ENCODE peak calls at places on chromosomes 5 and 9, in five cellular contexts. One of them, this sample, is unnamed.

GRCh38 chr9:129126789-129127618 is 15.8 kb downstream of the PTPA start:
- DNase-seq in Panc1: no peak
- DNase-seq in suprapubic skin: no peak
- DNase-seq in breast epithelium: no peak
- DNase-seq in A549: no peak
- DNase-seq in this sample: no peak

GRCh38 chr5:956941-957729 is 51.5 kb upstream of the NKD2 start:
- DNase-seq in suprapubic skin: peak; percentile 78
- DNase-seq in A549: peak; percentile 66
- DNase-seq in Panc1: peak; percentile 33
- DNase-seq in breast epithelium: peak; percentile 58
- DNase-seq in this sample: no peak

GRCh38 chr5:127112347-127112864 is 39.1 kb upstream of the C5orf63 start:
- DNase-seq in A549: no peak
- DNase-seq in breast epithelium: no peak
- DNase-seq in Panc1: no peak
- DNase-seq in suprapubic skin: no peak
- DNase-seq in this sample: no peak

GRCh38 chr5:2330731-2331130 is 420.7 kb downstream of the IRX2 start:
- DNase-seq in A549: no peak
- DNase-seq in suprapubic skin: no peak
- DNase-seq in breast epithelium: no peak
- DNase-seq in Panc1: no peak
- DNase-seq in this sample: no peak

GRCh38 chr9:137783521-137783920 is 94.1 kb upstream of the CACNA1B start:
- DNase-seq in A549: no peak
- DNase-seq in Panc1: no peak
- DNase-seq in breast epithelium: no peak
- DNase-seq in suprapubic skin: no peak
- DNase-seq in this sample: no peak

GRCh38 chr5:85628153-85628552 is 989.6 kb upstream of the COX7C start:
- DNase-seq in breast epithelium: no peak
- DNase-seq in A549: no peak
- DNase-seq in Panc1: no peak
- DNase-seq in suprapubic skin: no peak
- DNase-seq in this sample: no peak

GRCh38 chr5:131541766-131542165 is 93.3 kb downstream of the RAPGEF6 start:
- DNase-seq in A549: no peak
- DNase-seq in breast epithelium: no peak
- DNase-seq in suprapubic skin: no peak
- DNase-seq in Panc1: no peak
- DNase-seq in this sample: no peak

GRCh38 chr5:127312131-127312530 is 21.5 kb downstream of the MEGF10 start:
- DNase-seq in suprapubic skin: no peak
- DNase-seq in breast epithelium: no peak
- DNase-seq in Panc1: no peak
- DNase-seq in A549: no peak
- DNase-seq in this sample: no peak

GRCh38 chr9:132150256-132150655 is 11.6 kb upstream of the NTNG2 start:
- DNase-seq in suprapubic skin: no peak
- DNase-seq in A549: no peak
- DNase-seq in Panc1: no peak
- DNase-seq in breast epithelium: no peak
- DNase-seq in this sample: no peak

GRCh38 chr9:27198175-27198574 is 89.2 kb downstream of the TEK start:
- DNase-seq in suprapubic skin: no peak
- DNase-seq in A549: no peak
- DNase-seq in Panc1: no peak
- DNase-seq in breast epithelium: no peak
- DNase-seq in this sample: no peak

GRCh38 chr5:95285406-95285761 is 490 bp upstream of the MCTP1 start:
- DNase-seq in breast epithelium: no peak
- DNase-seq in Panc1: no peak
- DNase-seq in suprapubic skin: no peak
- DNase-seq in A549: no peak
- DNase-seq in this sample: no peak

GRCh38 chr9:130824616-130825015 is 10.4 kb upstream of the ABL1 start:
- DNase-seq in breast epithelium: no peak
- DNase-seq in A549: no peak
- DNase-seq in suprapubic skin: no peak
- DNase-seq in Panc1: no peak
- DNase-seq in this sample: no peak

GRCh38 chr5:52800394-52801213 is 12.9 kb downstream of the ITGA1 start:
- DNase-seq in A549: peak; percentile 73
- DNase-seq in Panc1: peak; percentile 46
- DNase-seq in breast epithelium: peak; percentile 51
- DNase-seq in suprapubic skin: peak; percentile 83
- DNase-seq in this sample: peak; percentile 83

GRCh38 chr5:80712914-80713313 is 58.1 kb upstream of the DHFR start:
- DNase-seq in A549: no peak
- DNase-seq in suprapubic skin: no peak
- DNase-seq in Panc1: no peak
- DNase-seq in breast epithelium: no peak
- DNase-seq in this sample: no peak

GRCh38 chr9:92097997-92098482 is 17.2 kb downstream of the SPTLC1 start:
- DNase-seq in breast epithelium: peak; percentile 77
- DNase-seq in suprapubic skin: peak; percentile 85
- DNase-seq in A549: no peak
- DNase-seq in Panc1: peak; percentile 87
- DNase-seq in this sample: peak; percentile 94

GRCh38 chr5:98770158-98770910 is 3.1 kb upstream of the RGMB start:
- DNase-seq in suprapubic skin: no peak
- DNase-seq in Panc1: no peak
- DNase-seq in A549: peak; percentile 25
- DNase-seq in breast epithelium: peak; percentile 45
- DNase-seq in this sample: peak; percentile 53

GRCh38 chr5:150765019-150765788 is 6.4 kb upstream of the DCTN4 start:
- DNase-seq in breast epithelium: no peak
- DNase-seq in A549: no peak
- DNase-seq in Panc1: no peak
- DNase-seq in suprapubic skin: no peak
- DNase-seq in this sample: no peak

GRCh38 chr9:33159760-33160127 is 7.4 kb downstream of the B4GALT1 start:
- DNase-seq in suprapubic skin: no peak
- DNase-seq in Panc1: no peak
- DNase-seq in A549: peak; percentile 66
- DNase-seq in breast epithelium: peak; percentile 60
- DNase-seq in this sample: peak; percentile 54

GRCh38 chr9:1490341-1491115 is 440.4 kb downstream of the DMRT2 start:
- DNase-seq in breast epithelium: no peak
- DNase-seq in A549: no peak
- DNase-seq in suprapubic skin: no peak
- DNase-seq in Panc1: no peak
- DNase-seq in this sample: no peak

GRCh38 chr5:175829718-175830585 is 41.4 kb upstream of the CPLX2 start:
- DNase-seq in breast epithelium: no peak
- DNase-seq in suprapubic skin: no peak
- DNase-seq in Panc1: no peak
- DNase-seq in A549: no peak
- DNase-seq in this sample: no peak

GRCh38 chr5:107578051-107578635 is 92.6 kb downstream of the EFNA5 start:
- DNase-seq in A549: no peak
- DNase-seq in breast epithelium: no peak
- DNase-seq in Panc1: no peak
- DNase-seq in suprapubic skin: no peak
- DNase-seq in this sample: no peak

GRCh38 chr5:54517512-54518145 is at the start of gene SNX18:
- DNase-seq in A549: peak; percentile 90
- DNase-seq in Panc1: peak; percentile 41
- DNase-seq in breast epithelium: peak; percentile 87
- DNase-seq in suprapubic skin: peak; percentile 92
- DNase-seq in this sample: peak; percentile 90

GRCh38 chr5:54519083-54519541 is 1.6 kb downstream of the SNX18 start:
- DNase-seq in Panc1: no peak
- DNase-seq in A549: no peak
- DNase-seq in breast epithelium: no peak
- DNase-seq in suprapubic skin: no peak
- DNase-seq in this sample: no peak

GRCh38 chr5:54517174-54517511 is 416 bp upstream of the SNX18 start:
- DNase-seq in Panc1: peak; percentile 12
- DNase-seq in A549: no peak
- DNase-seq in breast epithelium: no peak
- DNase-seq in suprapubic skin: no peak
- DNase-seq in this sample: no peak

GRCh38 chr5:54520438-54520846 is 2.9 kb downstream of the SNX18 start:
- DNase-seq in A549: no peak
- DNase-seq in breast epithelium: no peak
- DNase-seq in suprapubic skin: no peak
- DNase-seq in Panc1: no peak
- DNase-seq in this sample: peak; percentile 43

DNA sequence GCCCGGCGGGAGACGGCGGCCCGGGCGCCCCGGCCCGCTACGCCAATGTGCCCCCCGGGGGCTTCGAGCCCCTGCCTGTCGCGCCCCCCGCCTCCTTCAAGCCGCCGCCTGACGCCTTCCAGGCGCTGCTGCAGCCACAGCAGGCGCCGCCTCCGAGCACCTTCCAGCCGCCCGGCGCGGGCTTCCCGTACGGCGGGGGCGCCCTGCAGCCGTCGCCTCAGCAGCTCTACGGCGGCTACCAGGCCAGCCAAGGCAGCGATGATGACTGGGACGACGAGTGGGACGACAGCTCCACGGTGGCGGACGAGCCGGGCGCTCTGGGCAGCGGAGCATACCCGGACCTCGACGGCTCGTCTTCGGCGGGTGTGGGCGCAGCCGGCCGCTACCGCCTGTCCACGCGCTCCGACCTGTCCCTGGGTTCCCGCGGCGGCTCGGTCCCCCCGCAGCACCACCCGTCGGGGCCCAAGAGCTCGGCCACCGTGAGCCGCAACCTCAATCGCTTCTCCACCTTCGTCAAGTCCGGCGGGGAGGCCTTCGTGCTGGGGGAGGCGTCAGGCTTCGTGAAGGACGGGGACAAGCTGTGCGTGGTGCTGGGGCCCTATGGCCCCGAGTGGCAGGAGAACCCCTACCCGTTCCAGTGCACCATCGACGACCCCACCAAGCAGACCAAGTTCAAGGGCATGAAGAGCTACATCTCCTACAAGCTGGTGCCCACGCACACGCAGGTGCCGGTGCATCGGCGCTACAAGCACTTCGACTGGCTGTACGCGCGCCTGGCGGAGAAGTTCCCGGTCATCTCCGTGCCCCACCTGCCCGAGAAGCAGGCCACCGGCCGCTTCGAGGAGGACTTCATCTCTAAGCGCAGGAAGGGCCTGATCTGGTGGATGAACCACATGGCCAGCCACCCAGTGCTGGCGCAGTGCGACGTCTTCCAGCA is 855 bp downstream of the SNX18 start:
- DNase-seq in Panc1: no peak
- DNase-seq in suprapubic skin: peak; percentile 85
- DNase-seq in breast epithelium: no peak
- DNase-seq in A549: peak; percentile 17
- DNase-seq in this sample: peak; percentile 45
- H3K4me1 ChIP-seq in Panc1: peaks cover 21% of the 10 kb centered on the region
- H3K4me1 ChIP-seq in suprapubic skin: peaks cover 60% of the 10 kb centered on the region
- H3K4me1 ChIP-seq in breast epithelium: peaks cover 8% of the 10 kb centered on the region
- H3K4me1 ChIP-seq in A549: peaks cover 8% of the 10 kb centered on the region
- H3K4me1 ChIP-seq in this sample: peaks cover 2% of the 10 kb centered on the region

GRCh38 chr9:121881920-121882500 is 211.1 kb downstream of the TTLL11 start:
- DNase-seq in suprapubic skin: peak; percentile 45
- DNase-seq in breast epithelium: no peak
- DNase-seq in Panc1: no peak
- DNase-seq in A549: no peak
- DNase-seq in this sample: no peak

GRCh38 chr9:121886759-121887485 is 206.2 kb downstream of the TTLL11 start:
- DNase-seq in A549: no peak
- DNase-seq in suprapubic skin: peak; percentile 29
- DNase-seq in breast epithelium: no peak
- DNase-seq in Panc1: no peak
- DNase-seq in this sample: no peak

GRCh38 chr9:121883281-121884056 is 209.6 kb downstream of the TTLL11 start:
- DNase-seq in breast epithelium: no peak
- DNase-seq in suprapubic skin: peak; percentile 60
- DNase-seq in A549: no peak
- DNase-seq in Panc1: no peak
- DNase-seq in this sample: no peak

GRCh38 chr9:121885345-121885901 is 207.7 kb downstream of the TTLL11 start:
- DNase-seq in breast epithelium: no peak
- DNase-seq in A549: no peak
- DNase-seq in Panc1: no peak
- DNase-seq in suprapubic skin: peak; percentile 34
- DNase-seq in this sample: peak; percentile 6

DNA sequence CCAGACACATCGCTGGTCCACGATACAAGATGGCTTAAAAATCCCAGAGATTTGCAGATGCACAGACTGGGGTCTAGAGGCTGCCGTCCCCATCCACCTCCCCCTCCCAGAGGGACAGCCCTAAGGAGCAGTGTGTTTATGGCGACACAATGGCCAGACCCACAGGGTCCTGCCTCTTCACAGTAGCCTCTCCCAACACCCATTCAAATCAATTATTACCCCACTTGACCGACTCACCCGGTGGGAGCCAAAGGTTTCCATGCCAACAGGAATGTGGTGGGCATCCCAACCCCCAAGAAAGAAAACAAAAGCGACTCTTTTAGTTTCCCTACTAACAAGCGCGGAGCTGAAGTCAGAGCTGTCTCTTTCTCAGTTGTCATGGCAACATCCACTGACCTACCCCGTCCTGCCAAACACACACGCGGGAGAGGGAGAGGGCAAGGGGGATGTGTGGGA is 209.0 kb downstream of the TTLL11 start:
- DNase-seq in breast epithelium: no peak
- DNase-seq in suprapubic skin: no peak
- DNase-seq in Panc1: no peak
- DNase-seq in A549: no peak
- DNase-seq in this sample: no peak
- H3K4me1 ChIP-seq in breast epithelium: no peaks in the 10 kb centered on the region
- H3K4me1 ChIP-seq in suprapubic skin: no peaks in the 10 kb centered on the region
- H3K4me1 ChIP-seq in Panc1: no peaks in the 10 kb centered on the region
- H3K4me1 ChIP-seq in A549: peaks cover 10% of the 10 kb centered on the region
- H3K4me1 ChIP-seq in this sample: no peaks in the 10 kb centered on the region

DNA sequence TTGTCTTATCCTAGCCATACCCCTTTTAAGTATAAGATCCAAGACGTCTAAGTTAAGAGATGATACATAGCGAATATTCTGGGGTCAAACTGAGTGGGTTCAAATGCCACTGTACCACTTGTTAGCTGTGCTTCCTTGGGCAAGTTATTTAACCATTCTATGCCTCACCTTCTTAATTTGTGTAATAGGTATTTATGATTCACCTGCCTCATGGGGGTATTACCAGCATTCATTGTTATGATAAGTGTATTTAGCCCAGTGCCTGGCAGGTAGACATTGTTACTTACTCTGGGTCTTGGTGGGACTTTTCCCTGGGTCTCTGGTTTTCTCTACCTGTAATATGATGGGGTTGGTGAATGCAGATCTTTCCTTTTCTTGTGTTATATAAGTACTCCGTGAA is 3.8 kb downstream of the LARP1 start:
- DNase-seq in A549: no peak
- DNase-seq in suprapubic skin: no peak
- DNase-seq in breast epithelium: no peak
- DNase-seq in Panc1: no peak
- DNase-seq in this sample: no peak
- H3K4me1 ChIP-seq in A549: peaks cover 44% of the 10 kb centered on the region
- H3K4me1 ChIP-seq in suprapubic skin: peaks cover 64% of the 10 kb centered on the region
- H3K4me1 ChIP-seq in breast epithelium: peaks cover 21% of the 10 kb centered on the region
- H3K4me1 ChIP-seq in Panc1: peaks cover 51% of the 10 kb centered on the region
- H3K4me1 ChIP-seq in this sample: peaks cover 15% of the 10 kb centered on the region

GRCh38 chr5:177469061-177469628 is 4.3 kb downstream of the DBN1 start:
- DNase-seq in Panc1: no peak
- DNase-seq in suprapubic skin: no peak
- DNase-seq in A549: no peak
- DNase-seq in breast epithelium: no peak
- DNase-seq in this sample: no peak
- H3K4me1 ChIP-seq in Panc1: peaks cover 30% of the 10 kb centered on the region
- H3K4me1 ChIP-seq in suprapubic skin: peaks cover 54% of the 10 kb centered on the region
- H3K4me1 ChIP-seq in A549: peaks cover 47% of the 10 kb centered on the region
- H3K4me1 ChIP-seq in breast epithelium: peaks cover 14% of the 10 kb centered on the region
- H3K4me1 ChIP-seq in this sample: no peaks in the 10 kb centered on the region